ENCODE peak calls at places on chromosomes 13 and 19, in six cellular contexts. U is adrenal gland; P is NT2/D1; G is CD8-positive, alpha-beta T cell; N is ovary; E is H7. K is an unnamed sample.

GRCh38 chr13:111179908-111180756 is 65.0 kb downstream of the ARHGEF7 start:
- DNase-seq in U (no peak), P (no peak), G (peak; percentile 28), N (no peak), E (no peak), K (no peak)

GRCh38 chr13:44934724-44935123 is 54.5 kb downstream of the NUFIP1 start:
- DNase-seq in U (no peak), P (no peak), G (no peak), N (no peak), E (no peak), K (no peak)

GRCh38 chr19:12800873-12801465 is 631 bp downstream of the PRDX2 start:
- DNase-seq in U (peak; percentile 66), P (no peak), G (peak; percentile 22), N (no peak), E (peak; percentile 76), K (no peak)

GRCh38 chr19:12800344-12800732 is 1.3 kb downstream of the PRDX2 start:
- DNase-seq in U (no peak), P (no peak), G (no peak), N (no peak), E (no peak), K (no peak)

GRCh38 chr13:31638577-31638976 is 100.7 kb upstream of the RXFP2 start:
- DNase-seq in U (no peak), P (no peak), G (no peak), N (no peak), E (no peak), K (no peak)

GRCh38 chr13:96637039-96637438 is 357.2 kb downstream of the OXGR1 start:
- DNase-seq in U (no peak), P (no peak), G (no peak), N (no peak), E (no peak), K (no peak)

GRCh38 chr19:31220540-31220939 is 128.7 kb downstream of the TSHZ3 start:
- DNase-seq in U (no peak), P (peak; percentile 3), G (no peak), N (no peak), E (peak; percentile 32), K (no peak)

GRCh38 chr13:62040806-62041205 is 625.2 kb upstream of the PCDH20 start:
- DNase-seq in U (no peak), P (no peak), G (no peak), N (no peak), E (no peak), K (no peak)

GRCh38 chr19:35717665-35718344 is at the start of gene KMT2B:
- DNase-seq in U (no peak), P (no peak), G (no peak), N (peak; percentile 94), E (peak; percentile 100), K (no peak)

GRCh38 chr13:70098669-70099068 is 9.0 kb upstream of the ATXN8OS start:
- DNase-seq in U (no peak), P (no peak), G (no peak), N (no peak), E (no peak), K (no peak)

GRCh38 chr19:610071-610800 is 20.6 kb downstream of the HCN2 start:
- DNase-seq in U (no peak), P (no peak), G (no peak), N (no peak), E (no peak), K (no peak)

GRCh38 chr19:13097331-13098258 is 5.1 kb downstream of the LYL1 start:
- DNase-seq in U (peak; percentile 46), P (no peak), G (no peak), N (peak; percentile 76), E (peak; percentile 81), K (no peak)

GRCh38 chr13:112354330-112355273 is 21.6 kb upstream of the SPACA7 start:
- DNase-seq in U (no peak), P (no peak), G (no peak), N (no peak), E (no peak), K (no peak)

GRCh38 chr19:19406878-19407639 is 1.6 kb downstream of the GATAD2A start:
- DNase-seq in U (no peak), P (no peak), G (peak; percentile 60), N (no peak), E (no peak), K (no peak)

GRCh38 chr13:79966502-79966901 is 374.4 kb downstream of the SPRY2 start:
- DNase-seq in U (no peak), P (peak; percentile 80), G (no peak), N (no peak), E (peak; percentile 51), K (no peak)

GRCh38 chr13:59178344-59178743 is 985.4 kb downstream of the DIAPH3 start:
- DNase-seq in U (no peak), P (no peak), G (no peak), N (no peak), E (peak; percentile 35), K (no peak)

GRCh38 chr13:42526276-42526675 is 47.7 kb upstream of the TNFSF11 start:
- DNase-seq in U (no peak), P (no peak), G (no peak), N (no peak), E (no peak), K (no peak)

GRCh38 chr13:33696530-33696929 is 121.4 kb upstream of the RFC3 start:
- DNase-seq in U (no peak), P (no peak), G (no peak), N (no peak), E (no peak), K (no peak)

GRCh38 chr19:46722004-46722380 is 5.1 kb upstream of the PRKD2 start:
- DNase-seq in U (no peak), P (no peak), G (no peak), N (no peak), E (no peak), K (no peak)

GRCh38 chr13:98173431-98173921 is 3.6 kb downstream of the RNF113B start:
- DNase-seq in U (no peak), P (peak; percentile 39), G (no peak), N (peak; percentile 41), E (peak; percentile 52), K (peak; percentile 65)

GRCh38 chr19:4018140-4018613 is 10.6 kb downstream of the PIAS4 start:
- DNase-seq in U (no peak), P (no peak), G (no peak), N (no peak), E (no peak), K (no peak)

GRCh38 chr19:54518844-54519243 is 16.2 kb downstream of the LAIR2 start:
- DNase-seq in U (no peak), P (no peak), G (no peak), N (no peak), E (no peak), K (no peak)

GRCh38 chr13:40506592-40507446 is 159.6 kb downstream of the FOXO1 start:
- DNase-seq in U (no peak), P (no peak), G (no peak), N (no peak), E (no peak), K (no peak)

GRCh38 chr13:75829874-75830273 is 193.7 kb downstream of the LMO7 start:
- DNase-seq in U (no peak), P (no peak), G (no peak), N (no peak), E (no peak), K (no peak)

GRCh38 chr13:79490846-79491245 is 9.9 kb downstream of the NDFIP2 start:
- DNase-seq in U (no peak), P (no peak), G (no peak), N (no peak), E (no peak), K (no peak)

GRCh38 chr13:83151308-83151660 is 731.0 kb downstream of the SLITRK1 start:
- DNase-seq in U (no peak), P (no peak), G (no peak), N (no peak), E (no peak), K (no peak)

DNA sequence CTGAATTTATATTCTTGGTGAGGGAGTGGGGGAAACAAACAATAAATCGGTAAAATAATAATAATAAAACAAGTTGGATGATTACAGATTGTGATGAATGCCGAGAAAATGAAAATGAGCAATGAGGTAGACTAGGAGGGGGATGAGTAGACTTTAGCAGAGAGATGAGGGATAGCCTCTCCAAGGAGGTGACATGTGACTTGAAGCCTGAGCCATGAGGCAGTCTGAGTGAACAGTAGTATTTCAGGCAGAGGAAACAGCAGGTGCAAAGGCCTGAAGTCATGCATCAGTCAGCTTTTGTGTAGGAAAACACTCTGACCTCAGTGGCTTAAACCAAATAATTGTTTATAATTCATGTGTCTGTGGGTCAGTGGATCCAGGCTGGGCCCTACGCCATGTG is 4.6 kb downstream of the ZNF135 start:
- DNase-seq in U (no peak), P (no peak), G (no peak), N (no peak), E (no peak), K (no peak)
- H3K36me3 ChIP-seq in U (no peaks in the 10 kb centered on the region), P (peaks cover 74% of the 10 kb centered on the region), G (peaks cover 3% of the 10 kb centered on the region), N (peaks cover 6% of the 10 kb centered on the region), E (peaks cover 9% of the 10 kb centered on the region), K (peaks cover 36% of the 10 kb centered on the region)

GRCh38 chr19:40763963-40764362 is 11.4 kb upstream of the MIA start:
- DNase-seq in U (no peak), P (no peak), G (no peak), N (no peak), E (no peak), K (no peak)
- H3K36me3 ChIP-seq in U (no peaks in the 10 kb centered on the region), P (peaks cover 80% of the 10 kb centered on the region), G (peaks cover 62% of the 10 kb centered on the region), N (no peaks in the 10 kb centered on the region), E (peaks cover 56% of the 10 kb centered on the region), K (peaks cover 72% of the 10 kb centered on the region)

GRCh38 chr13:110018009-110018408 is 231.6 kb upstream of the IRS2 start:
- DNase-seq in U (no peak), P (no peak), G (no peak), N (no peak), E (no peak), K (no peak)
- H3K36me3 ChIP-seq in U (no peaks in the 10 kb centered on the region), P (no peaks in the 10 kb centered on the region), G (no peaks in the 10 kb centered on the region), N (no peaks in the 10 kb centered on the region), E (no peaks in the 10 kb centered on the region), K (no peaks in the 10 kb centered on the region)

DNA sequence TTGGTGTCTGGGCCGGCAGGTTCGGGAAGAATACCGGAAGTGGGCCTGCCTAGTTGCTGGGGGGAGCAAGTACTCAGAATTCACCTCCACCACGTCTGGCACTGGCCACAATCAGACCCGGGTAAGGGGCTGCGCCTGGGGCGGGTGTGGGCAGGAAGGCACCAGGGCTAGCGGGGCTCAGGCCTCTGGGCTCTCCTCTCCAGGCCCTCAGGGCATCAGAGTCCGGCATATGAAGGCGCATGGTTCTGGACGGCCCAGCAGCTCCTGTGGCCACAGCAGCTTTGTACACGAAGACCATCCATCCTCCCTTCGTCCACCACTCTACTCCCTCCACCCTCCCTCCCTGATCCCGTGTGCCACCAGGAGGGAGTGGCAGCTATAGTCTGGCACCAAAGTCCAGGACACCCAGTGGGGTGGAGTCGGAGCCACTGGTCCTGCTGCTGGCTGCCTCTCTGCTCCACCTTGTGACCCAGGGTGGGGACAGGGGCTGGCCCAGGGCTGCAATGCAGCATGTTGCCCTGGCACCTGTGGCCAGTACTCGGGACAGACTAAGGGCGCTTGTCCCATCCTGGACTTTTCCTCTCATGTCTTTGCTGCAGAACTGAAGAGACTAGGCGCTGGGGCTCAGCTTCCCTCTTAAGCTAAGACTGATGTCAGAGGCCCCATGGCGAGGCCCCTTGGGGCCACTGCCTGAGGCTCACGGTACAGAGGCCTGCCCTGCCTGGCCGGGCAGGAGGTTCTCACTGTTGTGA is 11.1 kb downstream of the DDX39A start:
- DNase-seq in U (no peak), P (no peak), G (no peak), N (no peak), E (peak; percentile 41), K (no peak)
- H3K36me3 ChIP-seq in U (no peaks in the 10 kb centered on the region), P (peaks cover 71% of the 10 kb centered on the region), G (peaks cover 94% of the 10 kb centered on the region), N (no peaks in the 10 kb centered on the region), E (peaks cover 40% of the 10 kb centered on the region), K (peaks cover 88% of the 10 kb centered on the region)